ENCODE peak calls at places on chromosomes 11 and 22, in five cellular contexts. One of them, this sample, is unnamed.

GRCh38 chr11:267491-267994 is 10.7 kb upstream of the NLRP6 start:
- DNase-seq in ascending aorta: no peak
- DNase-seq in brain microvascular endothelial cell: no peak
- DNase-seq in OCI-M1: peak; percentile 80
- DNase-seq in activated CD4-positive, alpha-beta T cell treated with anti-CD3 and anti-CD28 coated beads for 4 hours: peak; percentile 53
- DNase-seq in this sample: peak; percentile 72

GRCh38 chr11:73147771-73148681 is 5.9 kb upstream of the FCHSD2 start:
- DNase-seq in OCI-M1: no peak
- DNase-seq in activated CD4-positive, alpha-beta T cell treated with anti-CD3 and anti-CD28 coated beads for 4 hours: no peak
- DNase-seq in brain microvascular endothelial cell: no peak
- DNase-seq in ascending aorta: peak; percentile 68
- DNase-seq in this sample: no peak

GRCh38 chr11:17776213-17776875 is 41.8 kb downstream of the KCNC1 start:
- DNase-seq in brain microvascular endothelial cell: no peak
- DNase-seq in OCI-M1: no peak
- DNase-seq in ascending aorta: no peak
- DNase-seq in activated CD4-positive, alpha-beta T cell treated with anti-CD3 and anti-CD28 coated beads for 4 hours: no peak
- DNase-seq in this sample: no peak

GRCh38 chr11:130369141-130369691 is 54.5 kb upstream of the ZBTB44 start:
- DNase-seq in OCI-M1: no peak
- DNase-seq in ascending aorta: no peak
- DNase-seq in brain microvascular endothelial cell: no peak
- DNase-seq in activated CD4-positive, alpha-beta T cell treated with anti-CD3 and anti-CD28 coated beads for 4 hours: no peak
- DNase-seq in this sample: no peak

GRCh38 chr11:111540921-111541208 is 345 bp downstream of the LAYN start:
- DNase-seq in brain microvascular endothelial cell: no peak
- DNase-seq in ascending aorta: no peak
- DNase-seq in OCI-M1: no peak
- DNase-seq in activated CD4-positive, alpha-beta T cell treated with anti-CD3 and anti-CD28 coated beads for 4 hours: no peak
- DNase-seq in this sample: no peak

GRCh38 chr11:37511425-37511933 is 913.4 kb upstream of the RAG2 start:
- DNase-seq in brain microvascular endothelial cell: no peak
- DNase-seq in OCI-M1: peak; percentile 73
- DNase-seq in activated CD4-positive, alpha-beta T cell treated with anti-CD3 and anti-CD28 coated beads for 4 hours: no peak
- DNase-seq in ascending aorta: no peak
- DNase-seq in this sample: no peak

GRCh38 chr11:42524534-42525227 is 787.1 kb upstream of the API5 start:
- DNase-seq in OCI-M1: peak; percentile 84
- DNase-seq in brain microvascular endothelial cell: peak; percentile 66
- DNase-seq in activated CD4-positive, alpha-beta T cell treated with anti-CD3 and anti-CD28 coated beads for 4 hours: no peak
- DNase-seq in ascending aorta: no peak
- DNase-seq in this sample: peak; percentile 84

GRCh38 chr11:134126197-134126822 is 57.4 kb downstream of the JAM3 start:
- DNase-seq in activated CD4-positive, alpha-beta T cell treated with anti-CD3 and anti-CD28 coated beads for 4 hours: no peak
- DNase-seq in ascending aorta: no peak
- DNase-seq in OCI-M1: no peak
- DNase-seq in brain microvascular endothelial cell: peak; percentile 87
- DNase-seq in this sample: no peak

GRCh38 chr22:28711820-28712777 is 29.5 kb downstream of the CHEK2 start:
- DNase-seq in ascending aorta: no peak
- DNase-seq in OCI-M1: peak; percentile 6
- DNase-seq in activated CD4-positive, alpha-beta T cell treated with anti-CD3 and anti-CD28 coated beads for 4 hours: no peak
- DNase-seq in brain microvascular endothelial cell: peak; percentile 81
- DNase-seq in this sample: no peak

GRCh38 chr22:23750744-23751440 is at the start of gene ZNF70:
- DNase-seq in activated CD4-positive, alpha-beta T cell treated with anti-CD3 and anti-CD28 coated beads for 4 hours: peak; percentile 85
- DNase-seq in ascending aorta: peak; percentile 92
- DNase-seq in OCI-M1: peak; percentile 94
- DNase-seq in brain microvascular endothelial cell: peak; percentile 42
- DNase-seq in this sample: peak; percentile 95

GRCh38 chr11:76628408-76628947 is 42.1 kb downstream of the LRRC32 start:
- DNase-seq in activated CD4-positive, alpha-beta T cell treated with anti-CD3 and anti-CD28 coated beads for 4 hours: peak; percentile 50
- DNase-seq in ascending aorta: peak; percentile 62
- DNase-seq in OCI-M1: no peak
- DNase-seq in brain microvascular endothelial cell: no peak
- DNase-seq in this sample: no peak

GRCh38 chr11:21988477-21988876 is 204.4 kb upstream of the ANO5 start:
- DNase-seq in ascending aorta: no peak
- DNase-seq in activated CD4-positive, alpha-beta T cell treated with anti-CD3 and anti-CD28 coated beads for 4 hours: no peak
- DNase-seq in OCI-M1: peak; percentile 11
- DNase-seq in brain microvascular endothelial cell: no peak
- DNase-seq in this sample: peak; percentile 21

GRCh38 chr11:33622806-33623205 is 77.8 kb downstream of the C11orf91 start:
- DNase-seq in OCI-M1: no peak
- DNase-seq in activated CD4-positive, alpha-beta T cell treated with anti-CD3 and anti-CD28 coated beads for 4 hours: no peak
- DNase-seq in ascending aorta: no peak
- DNase-seq in brain microvascular endothelial cell: no peak
- DNase-seq in this sample: peak; percentile 96

This sample was measured in MM.1S.